ENCODE peak calls at places on chromosomes 13 and 19, in four cellular contexts. H is WTC11, O is type B pancreatic cell, I is astrocyte of the spinal cord. D is an unnamed sample.

GRCh38 chr19:41298327-41298964 is 11.5 kb upstream of the CCDC97 start:
- DNase-seq in O (no peak), I (peak; percentile 92), H (no peak), D (no peak)

GRCh38 chr19:6674868-6675305 is 4.9 kb upstream of the TNFSF14 start:
- DNase-seq in I (peak; percentile 43), O (no peak), H (peak; percentile 65), D (no peak)

GRCh38 chr13:40064154-40064713 is 408.8 kb downstream of the COG6 start:
- DNase-seq in I (no peak), O (no peak), H (no peak), D (no peak)

GRCh38 chr19:30861896-30862295 is 487.3 kb downstream of the TSHZ3 start:
- DNase-seq in H (no peak), O (peak; percentile 39), I (no peak), D (no peak)

GRCh38 chr19:36421749-36422481 is 3.5 kb upstream of the ZFP82 start:
- DNase-seq in I (peak; percentile 5), H (no peak), O (no peak), D (no peak)

GRCh38 chr13:27125357-27126282 is 46.0 kb downstream of the USP12 start:
- DNase-seq in O (no peak), H (peak; percentile 49), I (no peak), D (peak; percentile 54)

GRCh38 chr13:52399708-52400107 is 6.3 kb downstream of the THSD1 start:
- DNase-seq in O (no peak), H (no peak), I (no peak), D (no peak)

GRCh38 chr19:13043285-13043684 is 48.0 kb downstream of the NFIX start:
- DNase-seq in I (no peak), O (no peak), H (no peak), D (no peak)

GRCh38 chr19:18895038-18895827 is 725 bp downstream of the CERS1 start:
- DNase-seq in H (peak; percentile 78), O (no peak), I (peak; percentile 22), D (no peak)

GRCh38 chr19:32166238-32166637 is 179.2 kb upstream of the ZNF507 start:
- DNase-seq in O (peak; percentile 24), I (no peak), H (no peak), D (no peak)

GRCh38 chr13:39353988-39354387 is 249.0 kb downstream of the LHFPL6 start:
- DNase-seq in O (no peak), H (no peak), I (peak; percentile 56), D (peak; percentile 21)

GRCh38 chr19:14088634-14089411 is 1.7 kb downstream of the SAMD1 start:
- DNase-seq in O (no peak), H (no peak), I (no peak), D (no peak)

GRCh38 chr19:47700934-47701716 is 12.1 kb upstream of the EHD2 start:
- DNase-seq in H (no peak), I (no peak), O (no peak), D (no peak)

GRCh38 chr19:16496613-16496983 is 404 bp downstream of the C19orf44 start:
- DNase-seq in I (peak; percentile 48), O (no peak), H (no peak), D (no peak)

GRCh38 chr19:395467-395866 is 13.5 kb downstream of the C2CD4C start:
- DNase-seq in H (no peak), O (no peak), I (no peak), D (no peak)

GRCh38 chr13:84445776-84446175 is 563.5 kb upstream of the SLITRK1 start:
- DNase-seq in H (no peak), I (peak; percentile 25), O (no peak), D (peak; percentile 71)

GRCh38 chr13:106038752-106039151 is 496.7 kb downstream of the EFNB2 start:
- DNase-seq in H (no peak), O (no peak), I (peak; percentile 91), D (peak; percentile 21)

GRCh38 chr19:1864480-1865171 is 1.2 kb upstream of the KLF16 start:
- DNase-seq in O (no peak), I (peak; percentile 40), H (peak; percentile 87), D (no peak)

GRCh38 chr13:96982672-96983071 is 11.6 kb downstream of the OXGR1 start:
- DNase-seq in I (peak; percentile 14), O (no peak), H (no peak), D (no peak)

DNA sequence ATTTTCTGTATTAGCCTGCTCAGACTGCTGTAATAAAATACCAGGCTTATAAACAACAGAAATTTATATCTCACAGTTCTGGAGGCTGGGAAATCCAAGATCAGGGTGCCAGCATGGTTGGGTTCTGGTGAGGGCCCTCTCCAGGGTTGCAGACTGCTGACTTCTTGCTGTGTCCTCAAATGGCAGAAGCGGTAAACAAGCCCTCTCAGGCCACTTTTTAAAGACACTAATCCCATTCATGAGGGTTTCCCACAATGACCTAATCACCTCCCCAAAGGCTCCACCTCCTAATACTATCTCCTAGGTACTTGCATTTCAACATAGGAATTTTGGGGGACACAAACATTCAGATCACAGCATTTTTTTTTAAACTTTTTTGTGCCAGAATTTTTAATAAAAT is 159.3 kb downstream of the PDS5B start:
- DNase-seq in H (no peak), O (no peak), I (no peak), D (no peak)
- TF ChIP-seq CTCF in H (no peak), O (no peak), I (no peak), D (no peak)

GRCh38 chr19:9251236-9251635 is 506 bp downstream of the OR7E24 start:
- DNase-seq in I (no peak), H (no peak), O (no peak), D (no peak)
- TF ChIP-seq CTCF in I (no peak), H (no peak), O (no peak), D (no peak)

DNA sequence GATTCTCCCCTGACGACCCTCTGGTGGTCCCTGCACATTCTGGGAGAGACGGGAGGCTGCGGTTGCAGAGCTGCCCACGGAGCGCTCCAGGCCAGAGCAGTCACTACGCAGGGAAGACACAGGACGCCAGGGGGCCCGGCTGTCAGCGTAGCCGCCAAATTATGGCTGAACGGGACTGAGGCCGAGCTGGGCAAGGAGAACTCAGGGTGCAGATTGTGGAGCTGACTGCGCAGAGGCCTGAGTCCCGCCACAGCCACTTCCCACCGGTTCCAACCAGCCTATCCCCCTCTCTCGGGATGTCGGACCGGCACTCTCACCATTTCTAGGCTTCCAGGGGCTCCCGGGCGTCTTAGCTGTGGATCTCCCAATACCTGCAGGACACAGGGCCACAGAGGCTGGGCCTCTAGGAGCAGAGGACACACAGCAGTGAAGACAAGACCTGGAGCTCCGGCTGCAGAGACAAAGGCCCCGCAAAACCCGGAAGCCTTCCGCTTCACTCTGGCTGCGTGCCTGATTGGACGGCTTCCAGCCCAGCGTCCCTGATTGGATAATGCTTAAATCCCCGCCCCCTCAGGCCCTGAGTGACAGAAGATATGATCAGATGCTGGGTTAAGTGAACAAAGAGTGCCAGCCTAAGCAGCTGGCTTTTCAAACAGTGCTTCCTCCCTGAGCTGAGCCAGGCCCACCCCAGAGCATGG is at the start of gene ZNF737:
- DNase-seq in H (peak; percentile 95), O (peak; percentile 92), I (peak; percentile 96), D (peak; percentile 56)
- TF ChIP-seq CTCF in H (no peak), O (peak; percentile 62), I (peak; percentile 40), D (no peak)

GRCh38 chr19:45455707-45456499 is 11.9 kb upstream of the FOSB start:
- DNase-seq in O (peak; percentile 87), I (peak; percentile 100), H (peak; percentile 78), D (no peak)
- TF ChIP-seq CTCF in O (no peak), I (no peak), H (no peak), D (no peak)

GRCh38 chr13:63124863-63125262 is 1709.2 kb upstream of the PCDH20 start:
- DNase-seq in O (no peak), I (peak; percentile 55), H (no peak), D (no peak)
- TF ChIP-seq CTCF in O (peak; percentile 82), I (peak; percentile 21), H (peak; percentile 26), D (peak; percentile 13)

DNA sequence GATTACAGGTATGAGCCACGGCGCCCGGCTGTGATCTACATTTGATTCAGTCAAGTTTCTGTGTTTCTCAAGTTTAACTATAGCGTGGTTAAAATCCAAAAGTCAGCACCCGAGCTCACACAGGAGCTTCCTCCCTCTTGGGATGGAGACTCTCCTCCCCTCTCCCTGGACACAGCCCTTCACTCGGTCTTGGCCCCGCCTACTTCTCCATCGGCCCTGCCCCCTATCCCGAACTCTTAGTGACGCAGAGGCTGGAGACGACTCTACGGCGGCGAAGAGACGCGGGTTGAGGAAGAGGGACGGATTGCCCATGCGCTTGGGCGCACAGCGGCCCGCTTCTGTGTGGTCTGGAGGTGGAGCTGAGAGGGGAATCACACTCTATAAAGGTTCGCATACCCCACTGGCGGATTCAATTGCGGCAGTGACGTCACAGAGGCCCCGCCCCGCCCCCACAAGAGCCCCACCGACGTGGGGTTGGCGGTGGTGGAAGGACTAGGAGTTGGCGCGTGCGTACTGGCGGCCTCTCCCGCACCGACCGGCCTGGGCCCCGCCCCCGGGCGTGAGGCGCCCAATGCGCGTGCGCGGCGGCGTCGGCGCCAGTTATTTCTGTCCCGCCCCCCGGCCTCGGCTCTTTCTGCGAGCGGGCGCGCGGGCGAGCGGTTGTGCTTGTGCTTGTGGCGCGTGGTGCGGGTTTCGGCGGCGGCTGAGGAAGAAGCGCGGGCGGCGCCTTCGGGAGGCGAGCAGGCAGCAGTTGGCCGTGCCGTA is at the start of gene TRIM28:
- DNase-seq in H (peak; percentile 98), O (peak; percentile 100), I (peak; percentile 99), D (peak; percentile 90)
- TF ChIP-seq CTCF in H (no peak), O (no peak), I (no peak), D (no peak)

DNA sequence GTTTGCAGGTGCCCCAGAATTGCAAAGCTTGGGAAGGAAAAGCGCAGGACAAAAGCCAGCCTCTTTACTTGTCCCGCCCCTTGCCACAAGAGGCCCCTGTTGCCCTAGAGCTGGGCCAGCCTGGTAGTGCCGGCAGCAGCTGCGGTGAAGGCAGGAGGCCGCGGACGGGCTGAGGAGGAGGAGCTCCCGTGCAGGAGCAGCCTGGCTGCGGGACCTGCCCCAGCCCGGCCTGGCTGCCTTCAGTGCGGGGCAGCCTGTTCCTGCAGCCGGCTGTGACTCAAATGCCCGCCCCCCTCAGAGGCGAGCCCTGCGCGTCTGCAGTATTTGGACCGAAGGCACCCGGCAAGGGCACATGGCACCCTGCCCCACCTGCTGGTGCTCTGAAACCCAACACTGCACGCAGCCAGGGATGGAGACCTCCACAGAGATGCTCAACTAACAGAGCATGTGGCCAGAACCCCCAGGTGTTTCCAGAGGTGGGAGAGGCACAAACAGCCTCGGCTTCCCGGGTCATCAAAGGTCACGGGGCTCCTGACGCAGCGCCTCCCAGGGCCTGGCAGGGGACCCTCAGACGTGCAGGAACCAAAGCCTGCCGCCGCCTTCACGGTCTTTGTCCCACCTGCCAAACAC is 29.7 kb downstream of the NAXD start:
- DNase-seq in H (peak; percentile 89), I (peak; percentile 83), O (no peak), D (no peak)
- TF ChIP-seq CTCF in H (peak; percentile 24), I (peak; percentile 66), O (peak; percentile 66), D (no peak)

GRCh38 chr19:23440791-23441190 is 45.5 kb upstream of the ZNF91 start:
- DNase-seq in O (no peak), H (peak; percentile 66), I (no peak), D (no peak)
- TF ChIP-seq CTCF in O (peak; percentile 63), H (peak; percentile 56), I (peak; percentile 44), D (peak; percentile 47)

D was measured in keratinocyte.